ENCODE peak calls at places on chromosomes 6 and 20, in eight cellular contexts. One of them, this sample, is unnamed. For H3K4me1 and H3K9me3, the result is how much of the 10 kb centered on the place peaks cover.

GRCh38 chr6:95815389-95816056 is 200.3 kb upstream of the FUT9 start:
- DNase-seq in OCI-LY7: no peak
- DNase-seq in naive thymus-derived CD4-positive, alpha-beta T cell: no peak
- DNase-seq in breast epithelium: no peak
- DNase-seq in HCT116: no peak
- DNase-seq in heart right ventricle: no peak
- DNase-seq in hepatocyte: peak
- DNase-seq in HAP-1: no peak
- DNase-seq in this sample: no peak

GRCh38 chr6:106373502-106374239 is 13.2 kb downstream of the CRYBG1 start:
- DNase-seq in HCT116: no peak
- DNase-seq in naive thymus-derived CD4-positive, alpha-beta T cell: no peak
- DNase-seq in hepatocyte: no peak
- DNase-seq in breast epithelium: no peak
- DNase-seq in OCI-LY7: no peak
- DNase-seq in HAP-1: no peak
- DNase-seq in heart right ventricle: no peak
- DNase-seq in this sample: no peak

GRCh38 chr6:28864321-28864923 is 59.4 kb downstream of the TRIM27 start:
- DNase-seq in HAP-1: no peak
- DNase-seq in naive thymus-derived CD4-positive, alpha-beta T cell: no peak
- DNase-seq in hepatocyte: no peak
- DNase-seq in heart right ventricle: no peak
- DNase-seq in breast epithelium: no peak
- DNase-seq in OCI-LY7: no peak
- DNase-seq in HCT116: no peak
- DNase-seq in this sample: no peak

GRCh38 chr6:90187437-90188049 is 109.1 kb downstream of the BACH2 start:
- DNase-seq in OCI-LY7: peak
- DNase-seq in HAP-1: no peak
- DNase-seq in heart right ventricle: no peak
- DNase-seq in hepatocyte: no peak
- DNase-seq in naive thymus-derived CD4-positive, alpha-beta T cell: no peak
- DNase-seq in breast epithelium: no peak
- DNase-seq in HCT116: no peak
- DNase-seq in this sample: no peak

GRCh38 chr6:31659649-31660223 is 842 bp downstream of the C6orf47 start:
- DNase-seq in OCI-LY7: peak
- DNase-seq in naive thymus-derived CD4-positive, alpha-beta T cell: peak
- DNase-seq in breast epithelium: no peak
- DNase-seq in HAP-1: no peak
- DNase-seq in hepatocyte: peak
- DNase-seq in HCT116: no peak
- DNase-seq in heart right ventricle: no peak
- DNase-seq in this sample: no peak

GRCh38 chr6:125314019-125314581 is 12.3 kb upstream of the HDDC2 start:
- DNase-seq in OCI-LY7: peak
- DNase-seq in hepatocyte: peak
- DNase-seq in naive thymus-derived CD4-positive, alpha-beta T cell: peak
- DNase-seq in heart right ventricle: peak
- DNase-seq in HAP-1: peak
- DNase-seq in breast epithelium: peak
- DNase-seq in HCT116: peak
- DNase-seq in this sample: no peak

GRCh38 chr6:3958255-3958654 is 109.1 kb downstream of the FAM50B start:
- DNase-seq in heart right ventricle: no peak
- DNase-seq in naive thymus-derived CD4-positive, alpha-beta T cell: no peak
- DNase-seq in breast epithelium: no peak
- DNase-seq in HCT116: no peak
- DNase-seq in HAP-1: no peak
- DNase-seq in hepatocyte: no peak
- DNase-seq in OCI-LY7: no peak
- DNase-seq in this sample: no peak

GRCh38 chr6:7112741-7113313 is 5.1 kb downstream of the RREB1 start:
- DNase-seq in HAP-1: peak
- DNase-seq in breast epithelium: no peak
- DNase-seq in naive thymus-derived CD4-positive, alpha-beta T cell: peak
- DNase-seq in OCI-LY7: no peak
- DNase-seq in HCT116: no peak
- DNase-seq in heart right ventricle: peak
- DNase-seq in hepatocyte: peak
- DNase-seq in this sample: no peak

GRCh38 chr6:89724981-89725380 is 86.4 kb upstream of the LYRM2 start:
- DNase-seq in HCT116: no peak
- DNase-seq in heart right ventricle: no peak
- DNase-seq in OCI-LY7: no peak
- DNase-seq in hepatocyte: no peak
- DNase-seq in breast epithelium: no peak
- DNase-seq in naive thymus-derived CD4-positive, alpha-beta T cell: no peak
- DNase-seq in HAP-1: no peak
- DNase-seq in this sample: no peak

GRCh38 chr6:108211676-108212075 is 45.9 kb downstream of the NR2E1 start:
- DNase-seq in heart right ventricle: no peak
- DNase-seq in breast epithelium: no peak
- DNase-seq in hepatocyte: no peak
- DNase-seq in OCI-LY7: no peak
- DNase-seq in naive thymus-derived CD4-positive, alpha-beta T cell: no peak
- DNase-seq in HAP-1: no peak
- DNase-seq in HCT116: no peak
- DNase-seq in this sample: no peak

GRCh38 chr6:33717857-33718552 is 6.5 kb upstream of the UQCC2 start:
- DNase-seq in HCT116: no peak
- DNase-seq in HAP-1: no peak
- DNase-seq in hepatocyte: peak
- DNase-seq in naive thymus-derived CD4-positive, alpha-beta T cell: no peak
- DNase-seq in breast epithelium: no peak
- DNase-seq in heart right ventricle: no peak
- DNase-seq in OCI-LY7: no peak
- DNase-seq in this sample: no peak

GRCh38 chr6:98832282-98833100 is 1.9 kb upstream of the POU3F2 start:
- DNase-seq in hepatocyte: peak
- DNase-seq in breast epithelium: no peak
- DNase-seq in heart right ventricle: no peak
- DNase-seq in OCI-LY7: no peak
- DNase-seq in HAP-1: no peak
- DNase-seq in naive thymus-derived CD4-positive, alpha-beta T cell: no peak
- DNase-seq in HCT116: no peak
- DNase-seq in this sample: no peak

GRCh38 chr20:56433221-56433879 is 21.3 kb downstream of the CASS4 start:
- DNase-seq in HCT116: no peak
- DNase-seq in OCI-LY7: no peak
- DNase-seq in heart right ventricle: no peak
- DNase-seq in HAP-1: no peak
- DNase-seq in breast epithelium: no peak
- DNase-seq in naive thymus-derived CD4-positive, alpha-beta T cell: no peak
- DNase-seq in hepatocyte: no peak
- DNase-seq in this sample: no peak

GRCh38 chr6:30565772-30566171 is 5.5 kb upstream of the ABCF1 start:
- DNase-seq in HAP-1: no peak
- DNase-seq in breast epithelium: no peak
- DNase-seq in HCT116: no peak
- DNase-seq in hepatocyte: no peak
- DNase-seq in OCI-LY7: no peak
- DNase-seq in naive thymus-derived CD4-positive, alpha-beta T cell: no peak
- DNase-seq in heart right ventricle: no peak
- DNase-seq in this sample: no peak

GRCh38 chr20:39800111-39800510 is 838.0 kb downstream of the DHX35 start:
- DNase-seq in naive thymus-derived CD4-positive, alpha-beta T cell: no peak
- DNase-seq in OCI-LY7: no peak
- DNase-seq in HCT116: no peak
- DNase-seq in hepatocyte: no peak
- DNase-seq in heart right ventricle: no peak
- DNase-seq in HAP-1: no peak
- DNase-seq in breast epithelium: no peak
- DNase-seq in this sample: no peak

GRCh38 chr6:2433686-2434085 is 188.3 kb upstream of the GMDS start:
- DNase-seq in naive thymus-derived CD4-positive, alpha-beta T cell: no peak
- DNase-seq in breast epithelium: no peak
- DNase-seq in OCI-LY7: no peak
- DNase-seq in HCT116: no peak
- DNase-seq in hepatocyte: no peak
- DNase-seq in heart right ventricle: no peak
- DNase-seq in HAP-1: no peak
- DNase-seq in this sample: no peak

GRCh38 chr6:14476793-14477531 is 359.4 kb downstream of the CD83 start:
- DNase-seq in OCI-LY7: no peak
- DNase-seq in hepatocyte: peak
- DNase-seq in HAP-1: no peak
- DNase-seq in breast epithelium: no peak
- DNase-seq in HCT116: no peak
- DNase-seq in naive thymus-derived CD4-positive, alpha-beta T cell: no peak
- DNase-seq in heart right ventricle: no peak
- DNase-seq in this sample: no peak

GRCh38 chr6:99613705-99614429 is 7.2 kb downstream of the PRDM13 start:
- DNase-seq in OCI-LY7: peak
- DNase-seq in HCT116: no peak
- DNase-seq in hepatocyte: peak
- DNase-seq in breast epithelium: no peak
- DNase-seq in HAP-1: no peak
- DNase-seq in heart right ventricle: no peak
- DNase-seq in naive thymus-derived CD4-positive, alpha-beta T cell: no peak
- DNase-seq in this sample: no peak

GRCh38 chr6:131061771-131062160 is 1.3 kb downstream of the EPB41L2 start:
- DNase-seq in HAP-1: no peak
- DNase-seq in breast epithelium: no peak
- DNase-seq in hepatocyte: no peak
- DNase-seq in heart right ventricle: no peak
- DNase-seq in naive thymus-derived CD4-positive, alpha-beta T cell: peak
- DNase-seq in HCT116: no peak
- DNase-seq in OCI-LY7: peak
- DNase-seq in this sample: no peak

GRCh38 chr20:40641212-40641611 is 47.8 kb downstream of the MAFB start:
- DNase-seq in heart right ventricle: no peak
- DNase-seq in breast epithelium: no peak
- DNase-seq in hepatocyte: no peak
- DNase-seq in naive thymus-derived CD4-positive, alpha-beta T cell: no peak
- DNase-seq in HCT116: no peak
- DNase-seq in HAP-1: no peak
- DNase-seq in OCI-LY7: no peak
- DNase-seq in this sample: no peak

DNA sequence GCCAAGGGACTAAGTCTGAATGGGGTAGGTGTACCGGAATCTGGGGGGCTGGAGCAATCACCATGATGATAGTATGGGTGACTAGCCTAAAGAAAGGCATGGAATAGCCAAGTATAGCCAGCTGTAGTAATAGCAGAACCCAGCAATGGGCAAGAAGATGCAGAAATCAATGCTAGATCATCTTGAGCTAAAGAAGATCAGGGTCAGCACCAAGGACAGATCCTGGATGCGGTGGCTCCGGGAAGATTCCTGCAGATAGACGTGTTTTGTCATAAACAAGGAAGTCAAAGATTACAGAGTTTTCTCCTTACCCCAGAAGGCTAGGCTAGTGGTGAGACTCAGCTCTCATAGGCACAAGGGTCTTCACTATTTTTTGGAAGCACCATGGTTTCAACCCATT is 561.6 kb upstream of the CHD6 start:
- DNase-seq in OCI-LY7: no peak
- DNase-seq in HAP-1: no peak
- DNase-seq in hepatocyte: peak
- DNase-seq in naive thymus-derived CD4-positive, alpha-beta T cell: no peak
- DNase-seq in heart right ventricle: no peak
- DNase-seq in HCT116: no peak
- DNase-seq in breast epithelium: no peak
- DNase-seq in this sample: no peak
- H3K4me1 ChIP-seq in OCI-LY7: under half
- H3K4me1 ChIP-seq in HAP-1: under half
- H3K4me1 ChIP-seq in hepatocyte: under half
- H3K4me1 ChIP-seq in naive thymus-derived CD4-positive, alpha-beta T cell: under half
- H3K4me1 ChIP-seq in heart right ventricle: under half
- H3K4me1 ChIP-seq in HCT116: under half
- H3K4me1 ChIP-seq in breast epithelium: under half
- H3K4me1 ChIP-seq in this sample: under half

DNA sequence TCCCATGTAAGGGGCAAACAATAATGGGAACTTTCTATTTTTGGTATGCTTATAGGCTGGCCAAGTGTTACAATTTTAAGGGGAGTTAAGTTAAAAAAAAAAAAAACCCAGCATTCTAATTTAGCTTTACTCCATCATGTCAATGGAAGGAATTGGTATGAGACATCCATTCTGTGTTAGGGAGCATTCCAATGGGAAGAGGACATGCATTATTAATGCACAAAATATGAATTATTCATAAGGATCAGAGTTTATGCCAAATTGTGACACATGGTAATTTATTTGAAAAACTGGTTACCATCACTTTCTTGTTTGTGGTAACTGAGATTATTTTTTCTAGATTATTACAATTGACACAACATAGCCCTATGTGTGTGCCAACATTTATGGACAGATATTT is 2.2 kb downstream of the DOK5 start:
- DNase-seq in heart right ventricle: no peak
- DNase-seq in HAP-1: no peak
- DNase-seq in breast epithelium: no peak
- DNase-seq in OCI-LY7: no peak
- DNase-seq in naive thymus-derived CD4-positive, alpha-beta T cell: no peak
- DNase-seq in hepatocyte: no peak
- DNase-seq in HCT116: no peak
- DNase-seq in this sample: no peak
- H3K9me3 ChIP-seq in heart right ventricle: under half
- H3K9me3 ChIP-seq in HAP-1: under half
- H3K9me3 ChIP-seq in breast epithelium: under half
- H3K9me3 ChIP-seq in OCI-LY7: under half
- H3K9me3 ChIP-seq in naive thymus-derived CD4-positive, alpha-beta T cell: under half
- H3K9me3 ChIP-seq in hepatocyte: under half
- H3K9me3 ChIP-seq in HCT116: under half
- H3K9me3 ChIP-seq in this sample: under half

GRCh38 chr6:129578315-129578714 is 131.7 kb downstream of the ARHGAP18 start:
- DNase-seq in HAP-1: no peak
- DNase-seq in HCT116: no peak
- DNase-seq in naive thymus-derived CD4-positive, alpha-beta T cell: no peak
- DNase-seq in hepatocyte: no peak
- DNase-seq in heart right ventricle: no peak
- DNase-seq in OCI-LY7: no peak
- DNase-seq in breast epithelium: no peak
- DNase-seq in this sample: no peak

GRCh38 chr6:129577691-129578090 is 132.3 kb downstream of the ARHGAP18 start:
- DNase-seq in HCT116: no peak
- DNase-seq in breast epithelium: no peak
- DNase-seq in HAP-1: no peak
- DNase-seq in hepatocyte: no peak
- DNase-seq in OCI-LY7: no peak
- DNase-seq in naive thymus-derived CD4-positive, alpha-beta T cell: no peak
- DNase-seq in heart right ventricle: no peak
- DNase-seq in this sample: no peak

GRCh38 chr6:129576456-129576855 is 133.5 kb downstream of the ARHGAP18 start:
- DNase-seq in OCI-LY7: no peak
- DNase-seq in heart right ventricle: no peak
- DNase-seq in naive thymus-derived CD4-positive, alpha-beta T cell: no peak
- DNase-seq in HCT116: no peak
- DNase-seq in breast epithelium: no peak
- DNase-seq in hepatocyte: no peak
- DNase-seq in HAP-1: no peak
- DNase-seq in this sample: no peak

GRCh38 chr6:129575378-129576118 is 134.4 kb downstream of the ARHGAP18 start:
- DNase-seq in HCT116: peak
- DNase-seq in HAP-1: peak
- DNase-seq in naive thymus-derived CD4-positive, alpha-beta T cell: peak
- DNase-seq in breast epithelium: no peak
- DNase-seq in OCI-LY7: peak
- DNase-seq in heart right ventricle: no peak
- DNase-seq in hepatocyte: peak
- DNase-seq in this sample: no peak
- H3K4me3 ChIP-seq in HCT116: no peak
- H3K4me3 ChIP-seq in HAP-1: no peak
- H3K4me3 ChIP-seq in naive thymus-derived CD4-positive, alpha-beta T cell: no peak
- H3K4me3 ChIP-seq in breast epithelium: peak
- H3K4me3 ChIP-seq in OCI-LY7: no peak
- H3K4me3 ChIP-seq in heart right ventricle: no peak
- H3K4me3 ChIP-seq in hepatocyte: no peak
- H3K4me3 ChIP-seq in this sample: no peak

GRCh38 chr6:43851204-43851855 is 81.3 kb downstream of the VEGFA start:
- DNase-seq in heart right ventricle: no peak
- DNase-seq in naive thymus-derived CD4-positive, alpha-beta T cell: no peak
- DNase-seq in HAP-1: peak
- DNase-seq in breast epithelium: no peak
- DNase-seq in hepatocyte: peak
- DNase-seq in OCI-LY7: no peak
- DNase-seq in HCT116: no peak
- DNase-seq in this sample: no peak
- H3K4me1 ChIP-seq in heart right ventricle: under half
- H3K4me1 ChIP-seq in naive thymus-derived CD4-positive, alpha-beta T cell: under half
- H3K4me1 ChIP-seq in HAP-1: under half
- H3K4me1 ChIP-seq in breast epithelium: under half
- H3K4me1 ChIP-seq in hepatocyte: under half
- H3K4me1 ChIP-seq in OCI-LY7: under half
- H3K4me1 ChIP-seq in HCT116: under half
- H3K4me1 ChIP-seq in this sample: under half

This sample was measured in left lung.